ENCODE peak calls at places on chromosomes 6 and 20, in seven cellular contexts. One of them, this sample, is unnamed. For H3K4me1, the result is how much of the 10 kb centered on the place peaks cover.

GRCh38 chr20:7113577-7114466 is 346.3 kb downstream of the BMP2 start:
- DNase-seq in spleen: no peak
- DNase-seq in lung: no peak
- DNase-seq in BE2C: peak
- DNase-seq in heart left ventricle: peak
- DNase-seq in GM23338: peak
- DNase-seq in cardiac muscle cell: peak
- DNase-seq in this sample: peak

GRCh38 chr6:111750753-111751684 is 122.2 kb downstream of the FYN start:
- DNase-seq in spleen: no peak
- DNase-seq in cardiac muscle cell: peak
- DNase-seq in lung: no peak
- DNase-seq in heart left ventricle: no peak
- DNase-seq in GM23338: peak
- DNase-seq in BE2C: no peak
- DNase-seq in this sample: no peak

GRCh38 chr6:127484207-127484858 is 25.1 kb upstream of the KIAA0408 start:
- DNase-seq in GM23338: no peak
- DNase-seq in BE2C: no peak
- DNase-seq in heart left ventricle: no peak
- DNase-seq in spleen: no peak
- DNase-seq in cardiac muscle cell: peak
- DNase-seq in lung: no peak
- DNase-seq in this sample: no peak

GRCh38 chr6:112781236-112781635 is 434.1 kb downstream of the RFPL4B start:
- DNase-seq in heart left ventricle: no peak
- DNase-seq in spleen: no peak
- DNase-seq in BE2C: peak
- DNase-seq in GM23338: no peak
- DNase-seq in lung: no peak
- DNase-seq in cardiac muscle cell: peak
- DNase-seq in this sample: no peak

GRCh38 chr6:144294016-144294415 is 8.9 kb downstream of the UTRN start:
- DNase-seq in spleen: no peak
- DNase-seq in GM23338: no peak
- DNase-seq in BE2C: no peak
- DNase-seq in lung: no peak
- DNase-seq in cardiac muscle cell: peak
- DNase-seq in heart left ventricle: no peak
- DNase-seq in this sample: no peak

GRCh38 chr6:74087898-74088297 is 391.9 kb downstream of the CD109 start:
- DNase-seq in BE2C: no peak
- DNase-seq in heart left ventricle: no peak
- DNase-seq in cardiac muscle cell: peak
- DNase-seq in GM23338: peak
- DNase-seq in spleen: no peak
- DNase-seq in lung: no peak
- DNase-seq in this sample: no peak

GRCh38 chr20:47847882-47848485 is 62.7 kb upstream of the SULF2 start:
- DNase-seq in BE2C: no peak
- DNase-seq in GM23338: no peak
- DNase-seq in spleen: no peak
- DNase-seq in heart left ventricle: no peak
- DNase-seq in lung: no peak
- DNase-seq in cardiac muscle cell: no peak
- DNase-seq in this sample: no peak

GRCh38 chr6:87697581-87698552 is 4.2 kb downstream of the AKIRIN2 start:
- DNase-seq in heart left ventricle: no peak
- DNase-seq in spleen: no peak
- DNase-seq in BE2C: peak
- DNase-seq in cardiac muscle cell: peak
- DNase-seq in GM23338: no peak
- DNase-seq in lung: no peak
- DNase-seq in this sample: no peak

GRCh38 chr6:38103921-38104320 is 284.4 kb downstream of the ZFAND3 start:
- DNase-seq in cardiac muscle cell: no peak
- DNase-seq in GM23338: no peak
- DNase-seq in BE2C: no peak
- DNase-seq in lung: no peak
- DNase-seq in heart left ventricle: no peak
- DNase-seq in spleen: no peak
- DNase-seq in this sample: no peak

GRCh38 chr6:125346143-125346925 is 44.6 kb upstream of the HDDC2 start:
- DNase-seq in lung: no peak
- DNase-seq in GM23338: peak
- DNase-seq in cardiac muscle cell: no peak
- DNase-seq in heart left ventricle: peak
- DNase-seq in BE2C: no peak
- DNase-seq in spleen: no peak
- DNase-seq in this sample: no peak

GRCh38 chr6:145276746-145277145 is 458.6 kb downstream of the EPM2A start:
- DNase-seq in BE2C: no peak
- DNase-seq in lung: no peak
- DNase-seq in heart left ventricle: no peak
- DNase-seq in GM23338: no peak
- DNase-seq in cardiac muscle cell: no peak
- DNase-seq in spleen: no peak
- DNase-seq in this sample: no peak

GRCh38 chr20:54197621-54198604 is 10.0 kb upstream of the PFDN4 start:
- DNase-seq in spleen: no peak
- DNase-seq in BE2C: no peak
- DNase-seq in GM23338: peak
- DNase-seq in heart left ventricle: no peak
- DNase-seq in cardiac muscle cell: peak
- DNase-seq in lung: no peak
- DNase-seq in this sample: no peak

GRCh38 chr20:37378785-37379598 is 33.1 kb downstream of the SRC start:
- DNase-seq in heart left ventricle: no peak
- DNase-seq in spleen: peak
- DNase-seq in BE2C: peak
- DNase-seq in cardiac muscle cell: peak
- DNase-seq in GM23338: peak
- DNase-seq in lung: no peak
- DNase-seq in this sample: no peak

GRCh38 chr6:137881522-137881886 is 14.4 kb downstream of the TNFAIP3 start:
- DNase-seq in BE2C: no peak
- DNase-seq in heart left ventricle: no peak
- DNase-seq in lung: no peak
- DNase-seq in cardiac muscle cell: no peak
- DNase-seq in spleen: no peak
- DNase-seq in GM23338: no peak
- DNase-seq in this sample: no peak

GRCh38 chr6:16472349-16473069 is 234.1 kb downstream of the GMPR start:
- DNase-seq in spleen: no peak
- DNase-seq in heart left ventricle: no peak
- DNase-seq in lung: no peak
- DNase-seq in GM23338: no peak
- DNase-seq in cardiac muscle cell: peak
- DNase-seq in BE2C: no peak
- DNase-seq in this sample: no peak

GRCh38 chr6:9799582-9799981 is 615.3 kb downstream of the TFAP2A start:
- DNase-seq in lung: no peak
- DNase-seq in GM23338: no peak
- DNase-seq in cardiac muscle cell: no peak
- DNase-seq in spleen: no peak
- DNase-seq in BE2C: no peak
- DNase-seq in heart left ventricle: no peak
- DNase-seq in this sample: no peak

GRCh38 chr6:18533793-18534192 is 146.6 kb downstream of the RNF144B start:
- DNase-seq in heart left ventricle: no peak
- DNase-seq in lung: no peak
- DNase-seq in BE2C: no peak
- DNase-seq in GM23338: peak
- DNase-seq in cardiac muscle cell: no peak
- DNase-seq in spleen: no peak
- DNase-seq in this sample: no peak

GRCh38 chr6:75167426-75167825 is 38.4 kb downstream of the COL12A1 start:
- DNase-seq in BE2C: no peak
- DNase-seq in cardiac muscle cell: peak
- DNase-seq in spleen: no peak
- DNase-seq in heart left ventricle: no peak
- DNase-seq in lung: no peak
- DNase-seq in GM23338: no peak
- DNase-seq in this sample: no peak

GRCh38 chr20:57308451-57309410 is 20.9 kb upstream of the SPO11 start:
- DNase-seq in spleen: peak
- DNase-seq in GM23338: no peak
- DNase-seq in BE2C: no peak
- DNase-seq in cardiac muscle cell: no peak
- DNase-seq in heart left ventricle: no peak
- DNase-seq in lung: no peak
- DNase-seq in this sample: no peak

GRCh38 chr6:51137777-51138176 is 319.1 kb downstream of the TFAP2B start:
- DNase-seq in heart left ventricle: no peak
- DNase-seq in cardiac muscle cell: no peak
- DNase-seq in BE2C: no peak
- DNase-seq in lung: no peak
- DNase-seq in GM23338: no peak
- DNase-seq in spleen: no peak
- DNase-seq in this sample: no peak

GRCh38 chr6:158170656-158171081 is 2.5 kb downstream of the GTF2H5 start:
- DNase-seq in cardiac muscle cell: peak
- DNase-seq in BE2C: no peak
- DNase-seq in heart left ventricle: no peak
- DNase-seq in lung: no peak
- DNase-seq in spleen: no peak
- DNase-seq in GM23338: peak
- DNase-seq in this sample: no peak

GRCh38 chr6:159422041-159422984 is 253.1 kb downstream of the FNDC1 start:
- DNase-seq in spleen: no peak
- DNase-seq in BE2C: no peak
- DNase-seq in cardiac muscle cell: peak
- DNase-seq in lung: no peak
- DNase-seq in GM23338: no peak
- DNase-seq in heart left ventricle: peak
- DNase-seq in this sample: no peak

GRCh38 chr20:50797142-50797541 is 2.3 kb downstream of the BCAS4 start:
- DNase-seq in lung: no peak
- DNase-seq in GM23338: no peak
- DNase-seq in cardiac muscle cell: no peak
- DNase-seq in spleen: no peak
- DNase-seq in BE2C: no peak
- DNase-seq in heart left ventricle: no peak
- DNase-seq in this sample: no peak
- H3K4me1 ChIP-seq in lung: under half
- H3K4me1 ChIP-seq in GM23338: under half
- H3K4me1 ChIP-seq in cardiac muscle cell: under half
- H3K4me1 ChIP-seq in spleen: half or more
- H3K4me1 ChIP-seq in BE2C: under half
- H3K4me1 ChIP-seq in heart left ventricle: under half
- H3K4me1 ChIP-seq in this sample: under half

GRCh38 chr6:151494235-151494950 is 576 bp downstream of the CCDC170 start:
- DNase-seq in GM23338: peak
- DNase-seq in heart left ventricle: no peak
- DNase-seq in spleen: peak
- DNase-seq in lung: peak
- DNase-seq in BE2C: no peak
- DNase-seq in cardiac muscle cell: peak
- DNase-seq in this sample: peak
- TF ChIP-seq CTCF in GM23338: no peak
- TF ChIP-seq CTCF in heart left ventricle: no peak
- TF ChIP-seq CTCF in spleen: no peak
- TF ChIP-seq CTCF in lung: no peak
- TF ChIP-seq CTCF in BE2C: no peak
- TF ChIP-seq CTCF in cardiac muscle cell: no peak
- TF ChIP-seq CTCF in this sample: no peak

GRCh38 chr6:15435468-15435867 is 189.6 kb downstream of the JARID2 start:
- DNase-seq in GM23338: no peak
- DNase-seq in heart left ventricle: no peak
- DNase-seq in spleen: no peak
- DNase-seq in BE2C: no peak
- DNase-seq in lung: no peak
- DNase-seq in cardiac muscle cell: no peak
- DNase-seq in this sample: no peak

GRCh38 chr6:15439410-15440022 is 193.6 kb downstream of the JARID2 start:
- DNase-seq in heart left ventricle: no peak
- DNase-seq in spleen: no peak
- DNase-seq in GM23338: no peak
- DNase-seq in lung: no peak
- DNase-seq in BE2C: no peak
- DNase-seq in cardiac muscle cell: peak
- DNase-seq in this sample: no peak

GRCh38 chr6:15436451-15436850 is 190.6 kb downstream of the JARID2 start:
- DNase-seq in cardiac muscle cell: no peak
- DNase-seq in heart left ventricle: no peak
- DNase-seq in GM23338: no peak
- DNase-seq in BE2C: no peak
- DNase-seq in spleen: no peak
- DNase-seq in lung: no peak
- DNase-seq in this sample: no peak

GRCh38 chr6:15434823-15435380 is 189.0 kb downstream of the JARID2 start:
- DNase-seq in lung: no peak
- DNase-seq in GM23338: no peak
- DNase-seq in BE2C: no peak
- DNase-seq in cardiac muscle cell: no peak
- DNase-seq in heart left ventricle: no peak
- DNase-seq in spleen: no peak
- DNase-seq in this sample: no peak

DNA sequence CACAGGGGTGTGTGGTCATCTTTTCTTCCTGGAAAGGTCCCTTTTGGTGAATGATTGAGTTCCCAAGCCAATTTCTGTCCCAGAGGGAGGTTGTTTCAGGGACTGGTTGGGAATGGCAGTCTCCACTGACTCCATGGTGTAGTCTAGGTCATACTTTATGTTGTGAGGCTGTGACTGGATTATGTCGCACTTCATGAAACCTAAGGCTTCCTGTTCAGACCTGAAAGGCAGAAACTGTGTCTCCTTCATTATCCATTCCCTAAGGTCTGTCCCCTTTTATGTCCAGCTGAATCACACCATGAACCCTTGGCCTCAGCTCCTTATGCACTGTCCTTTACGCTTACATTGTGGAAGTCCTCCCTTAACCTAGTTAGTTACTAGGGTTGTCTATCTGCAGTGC is 191.2 kb downstream of the JARID2 start:
- DNase-seq in GM23338: no peak
- DNase-seq in lung: no peak
- DNase-seq in BE2C: no peak
- DNase-seq in heart left ventricle: no peak
- DNase-seq in cardiac muscle cell: no peak
- DNase-seq in spleen: no peak
- DNase-seq in this sample: no peak
- H3K4me1 ChIP-seq in GM23338: half or more
- H3K4me1 ChIP-seq in lung: under half
- H3K4me1 ChIP-seq in BE2C: under half
- H3K4me1 ChIP-seq in heart left ventricle: half or more
- H3K4me1 ChIP-seq in cardiac muscle cell: under half
- H3K4me1 ChIP-seq in spleen: half or more
- H3K4me1 ChIP-seq in this sample: under half

DNA sequence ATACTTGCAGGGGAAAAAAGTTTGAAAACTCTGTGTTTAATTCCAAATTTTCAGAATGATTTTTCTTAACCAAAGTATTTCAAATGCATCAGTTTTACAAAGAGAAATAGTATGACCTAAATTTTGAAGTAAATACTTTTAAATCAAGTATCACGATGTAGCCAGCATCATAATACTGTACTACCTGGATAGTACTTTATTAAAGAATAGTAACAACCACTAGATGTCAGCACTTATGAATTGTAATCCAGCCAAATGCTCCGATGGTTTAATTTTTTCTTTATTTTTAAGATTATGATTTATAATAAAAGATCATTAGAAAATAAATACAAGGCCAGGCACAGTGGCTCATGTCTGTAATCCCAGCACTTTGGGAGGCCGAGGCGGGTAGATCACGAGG is 37.2 kb upstream of the HACE1 start:
- DNase-seq in lung: no peak
- DNase-seq in spleen: no peak
- DNase-seq in cardiac muscle cell: no peak
- DNase-seq in heart left ventricle: no peak
- DNase-seq in BE2C: no peak
- DNase-seq in GM23338: peak
- DNase-seq in this sample: no peak
- TF ChIP-seq CTCF in lung: no peak
- TF ChIP-seq CTCF in spleen: no peak
- TF ChIP-seq CTCF in cardiac muscle cell: peak
- TF ChIP-seq CTCF in heart left ventricle: no peak
- TF ChIP-seq CTCF in BE2C: peak
- TF ChIP-seq CTCF in GM23338: peak
- TF ChIP-seq CTCF in this sample: no peak